ENCODE peak calls at places on chromosomes 12 and 14, in five cellular contexts. F is fibroblast of mammary gland, S is transverse colon, J is BJ, V is SK-N-SH. U is an unnamed sample.

GRCh38 chr14:29709490-29709889 is 218.2 kb downstream of the PRKD1 start:
- DNase-seq in F (no peak), J (no peak), S (no peak), V (no peak), U (peak)

GRCh38 chr14:73755434-73756014 is 41.3 kb upstream of the PNMA1 start:
- DNase-seq in S (peak), V (no peak), J (no peak), F (no peak), U (no peak)

GRCh38 chr14:72515779-72516770 is 377.8 kb downstream of the DPF3 start:
- DNase-seq in V (no peak), F (peak), S (no peak), J (no peak), U (no peak)

GRCh38 chr12:52561880-52562449 is 9.0 kb upstream of the KRT71 start:
- DNase-seq in S (no peak), F (peak), J (no peak), V (no peak), U (no peak)

GRCh38 chr12:106112094-106112822 is 26.5 kb downstream of the NUAK1 start:
- DNase-seq in V (peak), F (no peak), J (no peak), S (no peak), U (no peak)

GRCh38 chr14:95515523-95516517 is 630 bp downstream of the SYNE3 start:
- DNase-seq in V (peak), S (peak), J (no peak), F (no peak), U (no peak)

GRCh38 chr12:106247731-106248176 is at the start of gene CKAP4:
- DNase-seq in S (peak), F (peak), J (no peak), V (peak), U (no peak)

GRCh38 chr12:132160016-132160415 is 15.8 kb downstream of the NOC4L start:
- DNase-seq in V (no peak), F (no peak), S (no peak), J (no peak), U (no peak)

GRCh38 chr12:116916122-116916521 is 5.4 kb downstream of the FBXW8 start:
- DNase-seq in J (no peak), F (peak), V (no peak), S (no peak), U (no peak)

GRCh38 chr12:7373226-7373625 is 69.4 kb downstream of the ACSM4 start:
- DNase-seq in V (no peak), F (no peak), S (no peak), J (no peak), U (no peak)

GRCh38 chr14:76856769-76857168 is 30.6 kb downstream of the LRRC74A start:
- DNase-seq in F (no peak), S (no peak), J (no peak), V (no peak), U (no peak)

GRCh38 chr14:34174973-34175372 is 224.1 kb upstream of the EGLN3 start:
- DNase-seq in S (no peak), F (no peak), V (no peak), J (no peak), U (no peak)

GRCh38 chr12:52204931-52205505 is 13.2 kb upstream of the KRT80 start:
- DNase-seq in S (no peak), V (no peak), J (no peak), F (no peak), U (no peak)

GRCh38 chr12:89544730-89545184 is 18.9 kb upstream of the POC1B start:
- DNase-seq in F (peak), S (peak), V (no peak), J (no peak), U (peak)

GRCh38 chr12:103012884-103013283 is 55.4 kb downstream of the ASCL1 start:
- DNase-seq in F (no peak), J (no peak), S (no peak), V (peak), U (no peak)

GRCh38 chr12:98725481-98726247 is 80.6 kb downstream of the APAF1 start:
- DNase-seq in J (no peak), V (peak), S (no peak), F (peak), U (peak)

GRCh38 chr12:127431177-127431576 is 835.8 kb upstream of the TMEM132C start:
- DNase-seq in S (no peak), V (no peak), J (no peak), F (no peak), U (no peak)

GRCh38 chr14:59463773-59464650 is 1.2 kb downstream of the GPR135 start:
- DNase-seq in J (no peak), V (peak), F (no peak), S (peak), U (no peak)

GRCh38 chr14:95157987-95158712 is 821 bp upstream of the DICER1 start:
- DNase-seq in S (no peak), V (no peak), F (no peak), J (no peak), U (no peak)

GRCh38 chr14:25050494-25051170 is 685 bp upstream of the STXBP6 start:
- DNase-seq in V (no peak), S (no peak), J (no peak), F (peak), U (peak)

GRCh38 chr12:69368171-69368570 is 8.6 kb downstream of the YEATS4 start:
- DNase-seq in S (no peak), V (no peak), J (no peak), F (no peak), U (no peak)

GRCh38 chr14:92988786-92989755 is 66.1 kb downstream of the CHGA start:
- DNase-seq in F (no peak), J (no peak), S (no peak), V (no peak), U (no peak)

GRCh38 chr12:15856097-15856982 is 25.8 kb upstream of the STRAP start:
- DNase-seq in F (peak), V (no peak), J (no peak), S (peak), U (no peak)

GRCh38 chr12:92556141-92556540 is 146.6 kb upstream of the PLEKHG7 start:
- DNase-seq in F (no peak), V (no peak), S (no peak), J (no peak), U (no peak)

GRCh38 chr12:107458163-107458562 is 227.4 kb upstream of the PWP1 start:
- DNase-seq in V (no peak), J (no peak), F (peak), S (no peak), U (no peak)

GRCh38 chr12:55703288-55703687 is 4.4 kb downstream of the ITGA7 start:
- DNase-seq in V (no peak), S (no peak), F (no peak), J (no peak), U (no peak)

GRCh38 chr12:67535176-67535575 is 113.4 kb upstream of the DYRK2 start:
- DNase-seq in S (no peak), F (no peak), J (no peak), V (no peak), U (no peak)

DNA sequence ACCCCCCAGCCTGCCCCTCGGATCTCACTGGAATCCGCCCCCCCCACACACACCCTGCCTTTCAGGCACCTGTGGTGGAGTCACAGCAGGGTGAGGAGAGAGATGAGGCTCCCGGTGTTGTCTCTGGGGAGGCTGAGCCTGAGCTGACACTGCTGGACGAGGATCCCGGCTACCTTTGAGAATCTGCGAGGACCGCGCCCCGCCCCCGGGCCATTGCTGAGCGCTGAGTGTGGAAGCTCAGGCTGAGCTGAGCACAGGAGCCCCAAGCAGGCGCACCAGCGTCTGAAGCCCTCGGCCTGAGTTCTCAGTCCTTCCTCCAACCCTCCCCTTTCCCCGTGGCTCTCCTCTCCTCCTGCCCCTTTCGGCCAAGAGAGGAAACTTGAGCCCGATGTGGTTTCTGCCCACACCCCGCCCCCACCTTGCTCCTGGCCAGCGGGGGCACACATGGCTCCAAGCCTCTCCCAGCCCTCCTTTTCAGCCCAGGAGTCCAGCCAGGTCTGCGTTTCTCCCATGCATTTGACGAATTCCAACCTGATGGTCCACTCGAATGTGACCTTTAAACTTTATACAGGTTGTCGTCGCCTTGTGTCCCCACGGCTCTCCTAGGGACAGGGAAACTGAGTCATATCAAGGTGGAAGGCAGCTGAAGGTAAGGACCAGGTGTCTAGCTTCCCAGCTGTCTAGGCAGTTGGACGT is at the start of gene NFE2:
- DNase-seq in F (peak), S (peak), J (no peak), V (peak), U (no peak)
- TF ChIP-seq CTCF in F (no peak), S (no peak), J (peak), V (no peak), U (no peak)

GRCh38 chr12:26935636-26936378 is 2.0 kb downstream of the INTS13 start:
- DNase-seq in S (no peak), F (no peak), J (no peak), V (no peak), U (no peak)
- H3K4me3 ChIP-seq in S (no peak), F (peak), J (no peak), V (peak), U (no peak)

DNA sequence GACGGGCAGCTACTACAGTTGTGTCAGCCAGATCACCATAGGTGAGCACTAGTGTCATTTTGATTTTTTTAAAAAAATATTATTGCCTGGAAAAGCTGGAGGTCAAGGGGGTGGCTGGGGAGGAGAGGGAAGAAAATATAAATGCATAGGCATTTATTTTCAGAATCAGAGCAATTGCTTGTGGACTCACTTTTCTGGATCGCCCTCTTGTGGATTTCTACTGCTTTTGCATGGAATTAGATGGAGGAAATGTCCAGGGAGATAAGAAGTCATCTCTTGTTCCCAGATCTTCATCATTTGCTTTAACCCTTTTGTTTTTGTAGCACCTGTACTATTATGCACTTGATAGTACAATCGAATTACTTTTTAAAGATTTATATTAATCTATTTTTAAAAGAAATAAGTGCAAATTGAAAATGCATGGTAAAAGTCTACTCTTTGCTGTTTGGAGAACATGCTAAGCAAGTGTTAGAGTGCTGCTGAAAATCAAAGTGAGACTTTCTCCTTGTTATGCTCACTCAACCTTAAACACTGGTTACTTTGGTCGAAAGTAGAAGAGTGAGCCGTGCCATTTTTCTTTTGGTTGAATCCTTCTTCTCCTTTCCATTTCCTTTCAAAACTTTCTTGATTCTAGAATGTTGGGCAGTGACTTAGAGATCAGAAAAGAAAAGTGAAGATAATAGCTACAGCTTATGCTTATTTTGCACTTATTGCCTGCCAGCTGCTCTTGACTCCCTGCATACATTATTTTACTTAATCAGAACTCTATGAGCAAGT is 60.6 kb upstream of the ANO4 start:
- DNase-seq in J (no peak), S (no peak), V (no peak), F (peak), U (no peak)
- TF ChIP-seq CTCF in J (peak), S (peak), V (peak), F (peak), U (peak)

DNA sequence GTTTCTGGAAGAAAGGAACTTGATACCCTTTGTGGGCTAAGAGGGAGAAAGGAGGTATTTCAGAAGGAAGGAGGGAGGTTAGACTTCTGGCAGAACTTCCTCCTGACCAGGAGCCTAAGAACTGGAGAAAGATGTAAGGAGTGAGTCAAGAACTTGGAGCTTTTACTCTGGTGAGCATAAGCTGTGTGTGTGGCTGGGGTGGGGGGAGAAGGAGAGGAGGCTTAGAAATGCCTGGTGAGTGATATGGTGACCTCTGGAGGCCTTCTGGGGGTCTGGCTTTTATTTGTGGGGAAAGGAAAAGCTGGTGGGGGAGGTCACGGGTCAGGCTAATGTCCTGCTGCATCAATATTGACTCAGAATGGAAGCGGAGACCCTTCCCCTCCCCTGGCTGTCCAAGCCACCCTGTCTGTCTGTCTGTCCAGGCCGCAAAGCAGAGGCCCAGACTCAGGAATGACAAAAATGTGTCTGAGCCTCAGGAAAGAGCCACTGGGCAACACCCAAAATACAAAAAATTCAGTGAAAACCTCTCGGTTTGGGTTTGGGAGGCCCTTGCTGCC is 4.8 kb downstream of the LRP1 start:
- DNase-seq in V (no peak), F (peak), J (no peak), S (peak), U (no peak)
- H3K4me3 ChIP-seq in V (no peak), F (peak), J (peak), S (peak), U (peak)